ENCODE peak calls at places on chromosomes 13 and 19, in nine cellular contexts. G is WTC11, D is thoracic aorta, K is osteocyte, T is nephron progenitor cell, A is HFFc6, P is right lobe of liver, Y is glutamatergic neuron, Z is endothelial cell. J is an unnamed sample.

GRCh38 chr13:24288870-24289269 is 20.5 kb upstream of the C1QTNF9 start:
- DNase-seq in Y (no peak), Z (no peak), D (no peak), K (no peak), T (no peak), G (no peak), A (no peak), P (no peak), J (no peak)

GRCh38 chr13:51557875-51558604 is 26.2 kb upstream of the WDFY2 start:
- DNase-seq in G (no peak), Y (no peak), D (no peak), T (no peak), K (no peak), A (peak; percentile 88), Z (no peak), P (no peak), J (no peak)

GRCh38 chr19:33407716-33408115 is 34.2 kb downstream of the CEBPG start:
- DNase-seq in D (no peak), Y (peak; percentile 15), T (no peak), Z (no peak), P (peak; percentile 55), G (no peak), K (no peak), A (no peak), J (no peak)

GRCh38 chr19:39841041-39841440 is 5.1 kb downstream of the FBL start:
- DNase-seq in P (no peak), Y (no peak), G (no peak), T (no peak), A (no peak), K (no peak), D (no peak), Z (no peak), J (no peak)

GRCh38 chr19:55165952-55166529 is 372 bp downstream of the DNAAF3 start:
- DNase-seq in G (peak; percentile 93), Y (peak; percentile 88), A (peak; percentile 68), D (no peak), T (peak; percentile 83), Z (peak; percentile 84), K (peak; percentile 92), P (peak; percentile 49), J (no peak)

GRCh38 chr13:25908390-25908789 is 143.4 kb downstream of the SHISA2 start:
- DNase-seq in G (no peak), K (no peak), P (no peak), D (no peak), A (no peak), Z (no peak), T (peak; percentile 25), Y (no peak), J (no peak)

GRCh38 chr13:94173312-94173854 is 306.1 kb downstream of the DCT start:
- DNase-seq in T (no peak), D (no peak), K (no peak), Y (no peak), G (no peak), Z (no peak), P (no peak), A (peak; percentile 19), J (no peak)

GRCh38 chr19:35609881-35610353 is 2.6 kb upstream of the HAUS5 start:
- DNase-seq in K (no peak), G (no peak), Y (no peak), Z (no peak), A (no peak), T (no peak), P (no peak), D (no peak), J (no peak)

GRCh38 chr13:19123502-19123901 is 58.1 kb downstream of the TUBA3C start:
- DNase-seq in T (no peak), P (no peak), Y (no peak), D (no peak), A (no peak), G (no peak), Z (no peak), K (no peak), J (no peak)

GRCh38 chr13:97945792-97946419 is 7.6 kb upstream of the IPO5 start:
- DNase-seq in Z (no peak), Y (no peak), A (peak; percentile 38), K (no peak), D (no peak), G (no peak), P (no peak), T (no peak), J (no peak)

GRCh38 chr19:12840091-12841079 is 2.1 kb downstream of the MAST1 start:
- DNase-seq in Y (peak; percentile 98), A (peak; percentile 68), P (no peak), G (peak; percentile 100), D (no peak), Z (peak; percentile 83), K (no peak), T (peak; percentile 98), J (no peak)

GRCh38 chr19:45668342-45668871 is 386 bp downstream of the GIPR start:
- DNase-seq in K (no peak), A (no peak), P (no peak), Z (no peak), G (no peak), D (no peak), T (no peak), Y (no peak), J (no peak)

GRCh38 chr19:39996811-39997594 is at the start of gene ZNF546:
- DNase-seq in Y (peak; percentile 86), K (peak; percentile 95), A (peak; percentile 89), T (peak; percentile 85), D (peak; percentile 83), Z (peak; percentile 85), G (peak; percentile 71), P (peak; percentile 94), J (peak; percentile 50)

GRCh38 chr19:14432817-14433453 is at the start of gene PKN1:
- DNase-seq in P (no peak), T (peak; percentile 80), D (no peak), K (peak; percentile 85), A (no peak), Y (peak; percentile 81), Z (peak; percentile 67), G (peak; percentile 72), J (no peak)

DNA sequence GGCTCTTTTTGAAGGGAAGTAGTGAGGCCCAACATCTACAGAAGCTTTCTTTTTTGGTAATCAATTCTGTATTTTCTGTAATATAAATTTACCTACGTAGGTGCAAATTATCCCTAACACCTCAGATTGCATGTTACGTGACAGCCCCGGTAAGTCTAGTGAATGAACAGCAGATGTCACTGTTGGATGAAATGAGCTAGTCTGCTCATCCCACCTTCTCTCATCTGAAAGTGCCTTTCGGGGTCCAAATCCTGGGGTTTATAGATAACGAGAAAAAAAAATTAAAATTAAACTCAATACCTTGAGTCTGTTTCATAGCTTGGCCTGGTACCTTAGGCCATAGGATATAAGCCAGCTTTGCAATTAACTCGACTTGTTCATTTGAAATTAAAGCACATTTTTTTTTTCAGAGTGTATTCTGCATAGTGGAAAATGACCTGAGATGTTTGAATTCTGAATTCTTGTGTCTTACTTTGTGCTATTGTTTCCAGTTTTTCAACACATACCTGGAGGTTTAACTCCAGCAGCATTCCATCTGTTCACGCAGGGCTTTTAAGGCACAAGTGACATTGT is 548.2 kb downstream of the GPC5 start:
- DNase-seq in D (no peak), A (no peak), Y (no peak), T (peak; percentile 15), P (no peak), G (no peak), K (no peak), Z (peak; percentile 12), J (no peak)
- TF ChIP-seq CTCF in D (no peak), A (peak; percentile 30), Y (peak; percentile 25), T (peak; percentile 70), P (peak; percentile 73), G (peak; percentile 37), K (peak; percentile 62), Z (peak; percentile 3), J (no peak)

GRCh38 chr13:43023244-43023931 is at the start of gene DNAJC15:
- DNase-seq in T (peak; percentile 67), Y (peak; percentile 81), A (peak; percentile 83), K (peak; percentile 89), G (peak; percentile 81), D (peak; percentile 71), P (peak; percentile 82), Z (peak; percentile 73), J (peak; percentile 27)
- TF ChIP-seq CTCF in T (no peak), Y (no peak), A (no peak), K (peak; percentile 14), G (no peak), D (no peak), P (no peak), Z (no peak), J (no peak)

GRCh38 chr13:21625366-21625765 is 21.4 kb upstream of the MICU2 start:
- DNase-seq in D (no peak), Z (no peak), G (no peak), K (no peak), T (no peak), A (peak; percentile 38), P (no peak), Y (no peak), J (no peak)
- TF ChIP-seq CTCF in D (no peak), Z (no peak), G (no peak), K (peak; percentile 52), T (no peak), A (peak; percentile 66), P (peak; percentile 30), Y (no peak), J (peak; percentile 29)

GRCh38 chr19:1144741-1145140 is 29.3 kb downstream of the SBNO2 start:
- DNase-seq in K (no peak), G (no peak), Y (no peak), Z (no peak), T (no peak), A (no peak), P (no peak), D (no peak), J (no peak)

GRCh38 chr19:1146858-1147780 is 26.9 kb downstream of the SBNO2 start:
- DNase-seq in D (no peak), Y (no peak), G (peak; percentile 19), P (no peak), Z (no peak), T (no peak), A (no peak), K (no peak), J (no peak)

GRCh38 chr19:1146418-1146711 is 27.7 kb downstream of the SBNO2 start:
- DNase-seq in K (no peak), T (no peak), P (no peak), Z (no peak), A (no peak), Y (no peak), D (no peak), G (no peak), J (no peak)

GRCh38 chr19:1143828-1144399 is 30.2 kb downstream of the SBNO2 start:
- DNase-seq in Z (no peak), D (no peak), Y (no peak), K (no peak), A (no peak), P (no peak), T (no peak), G (peak; percentile 9), J (no peak)

GRCh38 chr19:1145635-1146417 is 28.2 kb downstream of the SBNO2 start:
- DNase-seq in G (no peak), T (no peak), A (no peak), D (no peak), Y (no peak), P (no peak), K (no peak), Z (no peak), J (no peak)
- TF ChIP-seq CTCF in G (no peak), T (no peak), A (no peak), D (no peak), Y (no peak), P (no peak), K (no peak), Z (no peak), J (no peak)

J was measured in esophagus squamous epithelium.